ENCODE peak calls at places on chromosomes 3 and 15, in five cellular contexts. W is brain microvascular endothelial cell, Z is fibroblast of the aortic adventitia, M is uterus, T is choroid plexus epithelial cell. P is an unnamed sample.

GRCh38 chr3:129245141-129245540 is 4.3 kb upstream of the COPG1 start:
- DNase-seq in W (no peak), M (no peak), Z (no peak), T (no peak), P (no peak)

GRCh38 chr3:99269606-99270355 is 368.3 kb upstream of the DCBLD2 start:
- DNase-seq in Z (peak; percentile 67), W (no peak), M (no peak), T (no peak), P (no peak)

GRCh38 chr15:68409736-68410370 is 22.1 kb downstream of the ITGA11 start:
- DNase-seq in Z (no peak), W (no peak), M (peak; percentile 20), T (no peak), P (no peak)

GRCh38 chr3:35857004-35857403 is 217.7 kb downstream of the ARPP21 start:
- DNase-seq in W (no peak), Z (no peak), T (no peak), M (no peak), P (no peak)

GRCh38 chr3:195045481-195045880 is 225.5 kb downstream of the XXYLT1 start:
- DNase-seq in W (no peak), T (no peak), M (no peak), Z (no peak), P (no peak)

GRCh38 chr3:14404396-14405119 is 2.2 kb downstream of the SLC6A6 start:
- DNase-seq in Z (no peak), T (no peak), M (no peak), W (no peak), P (no peak)

GRCh38 chr3:157190242-157190876 is 30.4 kb upstream of the CCNL1 start:
- DNase-seq in Z (no peak), W (no peak), T (no peak), M (no peak), P (no peak)

GRCh38 chr3:188979669-188980311 is 192.0 kb upstream of the TPRG1 start:
- DNase-seq in W (no peak), T (no peak), M (peak; percentile 65), Z (no peak), P (no peak)

GRCh38 chr3:68295457-68295856 is 636.9 kb downstream of the TAFA4 start:
- DNase-seq in W (no peak), T (no peak), Z (no peak), M (no peak), P (no peak)

GRCh38 chr3:192916455-192917257 is 1.0 kb downstream of the MB21D2 start:
- DNase-seq in Z (peak; percentile 74), M (peak; percentile 50), W (peak; percentile 51), T (peak; percentile 75), P (no peak)

GRCh38 chr3:192914873-192915272 is 2.8 kb downstream of the MB21D2 start:
- DNase-seq in Z (no peak), M (no peak), T (no peak), W (no peak), P (no peak)

GRCh38 chr3:192917258-192917507 is 473 bp downstream of the MB21D2 start:
- DNase-seq in M (no peak), W (no peak), Z (no peak), T (no peak), P (no peak)

GRCh38 chr3:192915306-192915705 is 2.4 kb downstream of the MB21D2 start:
- DNase-seq in T (peak; percentile 75), W (peak; percentile 53), M (no peak), Z (peak; percentile 68), P (no peak)

DNA sequence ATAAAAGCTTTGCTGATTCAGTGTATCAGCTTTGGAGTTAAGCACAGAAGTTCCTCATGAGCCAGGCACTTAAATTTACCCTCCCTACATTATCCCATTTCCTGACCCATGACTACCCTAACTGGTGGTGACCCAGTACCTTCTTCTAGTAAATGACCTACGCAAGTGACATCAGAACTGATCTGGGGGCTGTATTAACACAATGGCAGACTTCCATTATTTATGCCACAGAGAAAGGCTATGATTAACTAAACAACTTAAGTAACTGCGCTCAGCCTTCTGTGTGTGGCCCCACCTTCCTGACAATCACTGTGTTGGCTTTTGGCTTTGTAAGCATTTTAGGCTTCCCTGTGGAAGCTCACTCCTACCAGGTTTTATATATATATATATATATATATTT is 1.9 kb downstream of the MB21D2 start:
- DNase-seq in W (no peak), Z (peak; percentile 31), M (no peak), T (no peak), P (no peak)
- H3K4me3 ChIP-seq in W (peak overlapping the region; percentile 94), Z (peak overlapping the region; percentile 53), M (no peak overlapping the region), T (peak overlapping the region; percentile 85), P (peak overlapping the region; percentile 77)

DNA sequence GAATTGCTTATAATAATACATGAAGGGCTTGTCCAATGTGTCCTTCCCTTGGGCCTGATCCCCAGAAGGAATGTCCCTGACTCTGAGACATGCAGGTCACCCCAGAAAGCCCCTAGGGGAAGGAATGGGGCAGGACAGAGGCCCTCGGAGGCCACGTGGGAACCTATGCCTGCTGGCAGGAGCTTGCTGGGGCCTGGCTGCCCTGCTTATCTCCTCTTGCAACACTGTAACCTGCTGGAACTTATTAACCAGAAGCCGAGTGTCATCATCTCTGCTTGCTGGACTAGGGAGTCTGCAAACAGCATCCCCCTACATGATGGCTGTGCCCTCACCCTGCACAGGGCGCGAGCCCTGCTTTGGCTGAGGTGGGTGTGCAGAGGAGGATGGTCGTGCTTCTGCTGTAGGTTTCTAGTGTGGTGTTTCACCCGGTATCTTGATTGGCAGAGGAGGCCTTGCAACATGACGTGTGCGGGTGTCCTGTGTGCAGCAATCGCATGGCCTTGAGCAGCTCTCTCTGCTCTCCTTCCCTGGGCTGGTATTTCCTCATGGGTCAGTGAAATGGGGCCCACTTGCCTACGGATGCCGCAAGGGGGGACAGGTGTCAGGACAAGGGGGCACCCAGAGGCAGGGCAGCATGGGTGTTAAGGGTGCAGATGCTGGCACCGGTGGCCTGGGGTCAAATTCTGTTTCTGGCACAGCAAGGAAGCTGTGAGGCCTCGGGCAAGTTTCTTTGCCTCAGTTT is 5.0 kb downstream of the CHST13 start:
- DNase-seq in T (peak; percentile 15), Z (peak; percentile 55), M (no peak), W (no peak), P (no peak)
- TF ChIP-seq CTCF in T (no peak), Z (peak; percentile 19), M (no peak), W (no peak), P (no peak)

GRCh38 chr3:155325263-155325835 is 31.9 kb upstream of the STRIT1 start:
- DNase-seq in W (no peak), M (no peak), Z (no peak), T (peak; percentile 23), P (no peak)
- H3K4me3 ChIP-seq in W (no peak overlapping the region), M (no peak overlapping the region), Z (no peak overlapping the region), T (peak overlapping the region; percentile 3), P (no peak overlapping the region)

DNA sequence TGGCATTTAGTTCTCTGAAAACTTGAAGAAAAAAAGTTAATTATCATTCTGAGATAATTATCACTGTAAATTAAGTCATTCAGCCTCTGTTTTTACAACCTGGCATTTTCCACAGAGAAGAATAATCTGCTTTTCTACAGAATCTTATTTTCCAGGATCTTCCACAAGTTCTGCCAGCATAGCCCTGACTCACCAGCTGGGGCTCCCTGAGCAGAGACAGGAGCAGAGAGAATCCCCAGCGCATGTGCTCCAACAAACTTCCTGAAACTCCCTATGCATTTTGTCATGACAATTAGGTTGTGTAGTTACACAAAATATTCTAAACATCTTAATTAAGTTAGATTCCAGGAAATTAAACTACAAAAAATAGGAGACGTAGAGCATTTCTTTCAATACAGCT is 32.1 kb upstream of the TMEM207 start:
- DNase-seq in Z (no peak), M (no peak), T (no peak), W (no peak), P (no peak)
- TF ChIP-seq CTCF in Z (peak; percentile 19), M (no peak), T (no peak), W (peak; percentile 3), P (no peak)

GRCh38 chr15:74904190-74904805 is 2.4 kb downstream of the FAM219B start:
- DNase-seq in W (no peak), T (no peak), Z (no peak), M (no peak), P (no peak)
- H3K4me3 ChIP-seq in W (no peak overlapping the region), T (no peak overlapping the region), Z (no peak overlapping the region), M (no peak overlapping the region), P (no peak overlapping the region)

DNA sequence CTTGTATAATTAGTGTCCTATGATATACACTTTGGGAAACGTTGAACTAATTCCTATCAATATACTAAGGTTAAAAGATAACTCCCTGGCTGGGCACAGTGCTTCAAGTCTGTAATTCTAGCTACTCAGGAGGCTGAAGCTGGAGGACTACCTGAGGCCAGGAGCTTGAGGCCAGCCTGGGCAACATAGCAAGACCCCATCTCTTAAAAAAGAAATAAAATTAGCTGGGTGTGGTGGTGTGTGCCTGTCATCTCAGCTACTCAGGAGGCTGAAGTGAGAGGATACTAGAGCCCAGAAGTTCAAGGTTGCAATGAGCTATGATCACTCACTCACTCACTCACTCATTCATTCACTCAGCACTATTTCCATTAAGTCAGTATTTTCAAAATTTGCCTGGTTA is 55.2 kb downstream of the SLC12A6 start:
- DNase-seq in T (no peak), M (no peak), Z (no peak), W (no peak), P (no peak)
- TF ChIP-seq CTCF in T (no peak), M (no peak), Z (no peak), W (no peak), P (no peak)

P was measured in retinal pigment epithelial cell.